ENCODE peak calls at places on chromosomes 7 and 10, in four cellular contexts. I is suprapubic skin, A is AG09309, O is fibroblast of mammary gland. C is an unnamed sample.

GRCh38 chr10:58950618-58951017 is 225.8 kb upstream of the PHYHIPL start:
- DNase-seq in I (no peak), A (no peak), O (peak), C (no peak)

GRCh38 chr7:27839099-27839498 is 99.1 kb downstream of the TAX1BP1 start:
- DNase-seq in I (no peak), A (no peak), O (no peak), C (no peak)

GRCh38 chr7:45689797-45690761 is 115.9 kb downstream of the ADCY1 start:
- DNase-seq in I (peak), A (no peak), O (no peak), C (no peak)

GRCh38 chr10:59896186-59896585 is 10.2 kb downstream of the CCDC6 start:
- DNase-seq in I (no peak), A (no peak), O (no peak), C (no peak)

GRCh38 chr7:31443457-31443856 is 70.4 kb upstream of the ITPRID1 start:
- DNase-seq in I (no peak), A (peak), O (peak), C (no peak)

GRCh38 chr7:91852263-91852741 is 28.2 kb downstream of the MTERF1 start:
- DNase-seq in I (no peak), A (no peak), O (peak), C (no peak)

GRCh38 chr10:36608251-36608650 is 517.1 kb upstream of the ANKRD30A start:
- DNase-seq in I (no peak), A (no peak), O (peak), C (peak)

GRCh38 chr7:92296898-92297435 is 51.2 kb downstream of the ANKIB1 start:
- DNase-seq in I (no peak), A (no peak), O (no peak), C (no peak)

GRCh38 chr7:150323682-150324365 is 479 bp upstream of the ACTR3C start:
- DNase-seq in I (no peak), A (no peak), O (no peak), C (no peak)

GRCh38 chr7:39686261-39686924 is 63.0 kb downstream of the RALA start:
- DNase-seq in I (no peak), A (peak), O (peak), C (no peak)

GRCh38 chr10:13885238-13885990 is 298.6 kb downstream of the PRPF18 start:
- DNase-seq in I (no peak), A (no peak), O (no peak), C (no peak)

GRCh38 chr7:159154243-159154642 is 9.6 kb upstream of the VIPR2 start:
- DNase-seq in I (no peak), A (no peak), O (no peak), C (no peak)

GRCh38 chr10:101777857-101778145 is 1.9 kb upstream of the FGF8 start:
- DNase-seq in I (no peak), A (no peak), O (no peak), C (no peak)

GRCh38 chr10:112360308-112361270 is 13.3 kb upstream of the ACSL5 start:
- DNase-seq in I (peak), A (no peak), O (peak), C (peak)

GRCh38 chr7:50502001-50502684 is 52.0 kb upstream of the FIGNL1 start:
- DNase-seq in I (peak), A (peak), O (peak), C (peak)

GRCh38 chr10:113895018-113895417 is 40.6 kb downstream of the NHLRC2 start:
- DNase-seq in I (no peak), A (no peak), O (peak), C (peak)

GRCh38 chr10:22427890-22428571 is 82.7 kb downstream of the SPAG6 start:
- DNase-seq in I (no peak), A (peak), O (peak), C (peak)

GRCh38 chr10:8183241-8183704 is 128.8 kb downstream of the GATA3 start:
- DNase-seq in I (no peak), A (peak), O (no peak), C (no peak)

GRCh38 chr10:12750526-12751201 is 250.8 kb downstream of the CCDC3 start:
- DNase-seq in I (no peak), A (no peak), O (no peak), C (no peak)

GRCh38 chr7:123296965-123297364 is 97.2 kb upstream of the SLC13A1 start:
- DNase-seq in I (no peak), A (no peak), O (no peak), C (no peak)

GRCh38 chr10:88759366-88760101 is at the start of gene LIPN:
- DNase-seq in I (no peak), A (no peak), O (peak), C (no peak)

GRCh38 chr10:110488124-110488681 is 9.5 kb upstream of the DUSP5 start:
- DNase-seq in I (no peak), A (no peak), O (peak), C (peak)

GRCh38 chr10:3969876-3970666 is 185.1 kb upstream of the KLF6 start:
- DNase-seq in I (no peak), A (no peak), O (no peak), C (no peak)

GRCh38 chr10:3968727-3969126 is 183.7 kb upstream of the KLF6 start:
- DNase-seq in I (no peak), A (no peak), O (no peak), C (no peak)

GRCh38 chr10:3975016-3975415 is 190.0 kb upstream of the KLF6 start:
- DNase-seq in I (no peak), A (no peak), O (no peak), C (no peak)

GRCh38 chr10:3972460-3973366 is 187.7 kb upstream of the KLF6 start:
- DNase-seq in I (no peak), A (no peak), O (no peak), C (no peak)

GRCh38 chr10:3971713-3972112 is 186.7 kb upstream of the KLF6 start:
- DNase-seq in I (no peak), A (no peak), O (no peak), C (no peak)
- H3K4me3 ChIP-seq in I (no peak), A (no peak), O (no peak), C (no peak)

DNA sequence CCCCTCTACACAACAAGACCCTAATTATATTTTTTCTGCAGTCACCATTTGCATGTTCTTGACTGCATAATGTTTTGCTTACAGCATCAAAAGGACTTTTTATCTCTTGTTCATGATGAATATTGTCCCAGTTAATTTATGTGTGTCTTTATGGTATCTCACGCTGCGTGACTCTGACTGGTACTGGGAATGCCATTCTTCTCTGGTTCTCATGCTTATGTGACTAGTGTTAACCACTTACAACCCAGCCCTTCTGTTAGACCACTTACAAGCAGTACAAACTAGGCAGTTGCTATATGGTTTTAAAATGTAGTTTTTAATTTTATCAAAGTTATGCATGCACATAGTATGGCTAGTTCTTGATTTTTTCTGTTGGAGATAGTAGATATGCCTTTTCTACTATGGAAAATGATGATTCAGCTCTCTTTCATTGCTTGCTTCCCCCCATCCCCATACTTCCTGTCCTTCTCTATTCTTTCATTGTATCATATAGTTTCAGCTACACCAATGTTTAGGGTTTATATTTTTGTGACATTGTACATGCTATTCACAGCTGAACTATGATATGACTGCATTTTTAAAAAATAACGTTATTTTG is 24.9 kb downstream of the BZW2 start:
- DNase-seq in I (no peak), A (no peak), O (no peak), C (no peak)
- H3K4me3 ChIP-seq in I (no peak), A (no peak), O (no peak), C (no peak)

DNA sequence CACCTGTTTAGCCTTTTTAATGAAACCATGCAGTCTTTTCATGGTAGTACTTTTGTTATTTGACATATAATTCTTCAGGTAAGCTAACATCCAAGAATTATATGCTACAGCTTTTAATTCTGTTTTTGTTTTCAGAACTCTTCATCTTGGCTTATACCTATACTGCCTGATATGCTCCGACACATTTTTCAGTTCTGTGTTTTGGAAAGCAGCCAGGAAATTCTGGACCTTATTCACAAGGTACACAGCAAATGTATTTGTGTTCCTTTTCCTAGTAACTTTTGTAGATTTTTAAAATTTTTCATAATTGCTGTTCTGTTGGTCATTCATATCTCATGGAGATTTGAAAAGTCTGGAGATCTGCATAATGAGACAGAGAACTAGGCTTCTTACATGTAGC is 56.7 kb downstream of the BTAF1 start:
- DNase-seq in I (no peak), A (no peak), O (no peak), C (no peak)
- H3K4me3 ChIP-seq in I (no peak), A (no peak), O (no peak), C (no peak)

DNA sequence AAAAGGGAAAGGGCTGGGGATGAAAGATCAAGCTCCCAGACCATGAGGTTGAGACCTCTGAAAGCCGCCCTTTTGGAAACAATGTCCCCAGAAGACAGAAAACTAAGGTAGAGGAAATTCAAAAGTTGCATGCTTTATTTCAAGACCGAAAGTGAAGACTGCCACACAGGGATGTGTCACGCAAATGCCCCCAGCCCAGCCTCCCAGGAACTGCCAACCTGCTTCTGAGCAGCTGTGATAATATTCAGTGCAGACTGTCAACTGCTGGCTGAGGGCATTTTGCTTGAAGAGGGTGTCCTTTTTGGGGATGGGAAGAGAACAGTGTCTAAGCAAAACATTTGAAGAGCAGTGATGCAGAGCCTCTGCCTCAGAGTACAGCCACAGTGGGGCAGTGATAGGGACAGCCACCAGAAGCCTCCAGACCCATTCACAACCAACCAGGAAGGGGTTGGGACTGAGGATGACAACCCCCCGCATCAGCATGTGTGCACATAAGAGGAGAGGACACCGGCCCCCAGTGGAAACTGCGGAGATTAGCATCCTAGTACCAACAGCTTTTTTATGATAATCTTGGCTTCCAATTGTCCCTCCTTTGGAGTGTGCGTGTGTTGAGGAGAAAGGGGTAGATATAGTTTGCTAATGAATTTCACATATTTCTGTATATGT is 34.7 kb upstream of the NFE2L3 start:
- DNase-seq in I (no peak), A (no peak), O (no peak), C (no peak)
- H3K4me3 ChIP-seq in I (no peak), A (no peak), O (no peak), C (no peak)

C was measured in skeletal muscle cell.